ENCODE peak calls at places on chromosomes 13 and 19, in seven cellular contexts. L is colonic mucosa; S is MM.1S; A is upper lobe of left lung; R is A549; D is neural progenitor cell; I is CD4-positive, alpha-beta T cell. N is an unnamed sample.

GRCh38 chr13:77379508-77379907 is 52.6 kb upstream of the MYCBP2 start:
- DNase-seq in L (no peak), S (no peak), A (no peak), R (no peak), D (no peak), I (no peak), N (no peak)

GRCh38 chr19:4971424-4971793 is 2.5 kb downstream of the KDM4B start:
- DNase-seq in L (peak), S (peak), A (no peak), R (no peak), D (no peak), I (no peak), N (no peak)

GRCh38 chr13:110716235-110716505 is 2.7 kb downstream of the ING1 start:
- DNase-seq in L (peak), S (peak), A (peak), R (no peak), D (peak), I (no peak), N (peak)

GRCh38 chr13:39688699-39689405 is 33.4 kb downstream of the COG6 start:
- DNase-seq in L (no peak), S (no peak), A (no peak), R (no peak), D (no peak), I (no peak), N (no peak)

GRCh38 chr13:30191491-30192100 is 115.8 kb downstream of the KATNAL1 start:
- DNase-seq in L (no peak), S (no peak), A (no peak), R (no peak), D (no peak), I (no peak), N (no peak)

GRCh38 chr19:45863840-45864628 is at the start of gene FOXA3:
- DNase-seq in L (peak), S (peak), A (peak), R (peak), D (peak), I (peak), N (no peak)

GRCh38 chr13:105462981-105463380 is 1072.5 kb downstream of the EFNB2 start:
- DNase-seq in L (no peak), S (no peak), A (no peak), R (no peak), D (no peak), I (no peak), N (no peak)

GRCh38 chr19:44738161-44738535 is 10.4 kb upstream of the BCL3 start:
- DNase-seq in L (no peak), S (no peak), A (no peak), R (no peak), D (no peak), I (no peak), N (no peak)

GRCh38 chr13:113902956-113903355 is 39.1 kb upstream of the GAS6 start:
- DNase-seq in L (no peak), S (peak), A (peak), R (no peak), D (no peak), I (no peak), N (no peak)

DNA sequence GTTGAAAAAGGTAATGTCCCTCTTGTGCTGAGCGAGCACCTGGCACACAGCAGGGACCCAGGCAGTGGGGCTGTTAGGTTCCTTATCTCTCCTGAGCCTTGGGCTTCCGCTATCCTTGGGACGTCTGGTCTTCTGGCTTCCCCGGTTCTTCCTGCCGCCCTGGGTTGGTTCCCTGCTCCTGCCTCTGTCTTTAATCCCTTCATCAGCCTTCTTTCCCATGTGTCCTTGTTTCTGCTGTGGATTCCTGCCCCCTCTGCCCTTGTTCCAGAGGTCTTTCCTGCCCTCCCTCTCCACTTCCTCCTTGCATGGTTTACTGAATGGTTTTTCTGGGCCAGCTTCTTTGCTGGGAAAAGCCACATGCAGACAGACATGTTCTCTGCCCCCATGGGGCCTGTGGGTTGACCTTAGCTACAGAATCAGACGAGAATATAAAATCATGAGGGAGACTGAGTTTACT is 2.6 kb downstream of the EPN1 start:
- DNase-seq in L (no peak), S (no peak), A (no peak), R (no peak), D (no peak), I (no peak), N (peak)
- H3K27ac ChIP-seq in L (peak), S (peak), A (peak), R (no peak), D (no peak), I (no peak), N (peak)

DNA sequence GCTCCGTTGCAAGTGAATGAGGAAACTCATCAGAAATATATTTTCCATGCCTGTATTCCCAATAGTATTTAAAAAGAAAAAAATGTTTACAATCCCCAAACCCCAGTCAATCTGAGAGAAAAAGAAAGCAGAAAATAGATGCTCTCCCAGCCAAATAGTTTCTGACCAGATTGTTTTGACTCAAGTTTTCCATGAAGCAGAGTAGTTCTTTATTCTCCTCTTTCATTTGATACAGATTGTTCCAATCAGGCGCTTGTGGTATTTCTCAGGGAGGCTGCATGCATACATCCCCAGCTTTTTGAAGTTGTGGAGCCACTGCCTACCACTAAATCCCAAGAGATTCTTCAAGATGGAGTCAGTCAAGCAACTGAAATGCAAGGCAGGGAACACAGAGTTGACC is 110.6 kb downstream of the STARD13 start:
- DNase-seq in L (no peak), S (no peak), A (no peak), R (no peak), D (no peak), I (no peak), N (no peak)
- H3K27ac ChIP-seq in L (no peak), S (no peak), A (no peak), R (no peak), D (no peak), I (no peak), N (no peak)

DNA sequence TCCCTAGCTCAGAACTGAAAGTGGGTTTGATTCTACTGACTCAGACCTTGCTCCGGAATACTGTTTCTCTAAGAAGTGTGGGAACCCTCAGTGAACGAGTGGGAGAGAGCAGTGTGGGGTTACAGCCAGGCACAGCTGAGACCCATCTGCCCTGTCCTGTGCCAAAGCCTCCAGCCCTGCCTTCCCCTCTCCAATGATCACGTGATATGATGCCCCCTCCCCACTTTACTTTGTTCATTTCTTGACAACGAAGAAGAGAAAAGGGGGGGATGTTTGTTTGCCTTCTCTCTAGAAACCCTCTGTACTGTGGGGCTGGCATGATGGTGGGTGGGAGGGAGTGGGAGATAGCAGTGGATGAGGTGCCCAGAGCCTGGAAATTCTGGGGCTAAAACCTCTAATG is 96.0 kb downstream of the RNASEH2B start:
- DNase-seq in L (no peak), S (no peak), A (no peak), R (no peak), D (no peak), I (no peak), N (no peak)
- H3K27ac ChIP-seq in L (no peak), S (no peak), A (no peak), R (no peak), D (no peak), I (no peak), N (no peak)

DNA sequence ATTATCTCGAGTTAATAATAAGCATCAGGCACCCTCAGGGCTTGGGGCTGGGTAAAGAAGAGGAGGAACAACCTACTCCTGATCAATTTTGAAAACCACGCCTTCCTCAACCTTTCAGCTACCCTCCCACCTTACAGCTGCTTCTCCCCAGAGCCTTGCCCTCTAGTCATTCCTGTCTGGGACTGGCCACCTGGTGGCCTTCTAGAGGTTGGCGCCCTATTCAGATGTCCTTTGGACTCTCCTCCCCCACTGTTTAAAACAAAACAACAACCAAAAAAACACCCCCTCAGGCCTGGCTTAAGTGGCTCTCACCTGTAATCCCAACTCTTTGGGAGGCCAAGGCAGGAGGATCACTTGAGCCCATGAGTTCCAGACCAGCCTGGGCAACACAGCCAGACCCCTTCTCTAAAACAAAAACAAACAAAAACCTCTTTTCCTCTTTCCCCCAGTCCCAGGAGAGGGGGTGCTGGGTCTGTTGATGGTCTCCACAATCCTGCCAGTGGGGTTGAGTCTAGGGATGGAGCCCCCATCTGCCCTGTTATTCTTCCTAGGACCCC is 62.3 kb downstream of the CCDC70 start:
- DNase-seq in L (no peak), S (no peak), A (no peak), R (peak), D (peak), I (no peak), N (no peak)
- H3K27ac ChIP-seq in L (no peak), S (no peak), A (no peak), R (no peak), D (no peak), I (no peak), N (no peak)

GRCh38 chr19:19354007-19354406 is 33.4 kb downstream of the MAU2 start:
- DNase-seq in L (no peak), S (no peak), A (no peak), R (no peak), D (no peak), I (no peak), N (no peak)

GRCh38 chr19:19356500-19356899 is 35.9 kb downstream of the MAU2 start:
- DNase-seq in L (no peak), S (no peak), A (no peak), R (no peak), D (no peak), I (no peak), N (no peak)

GRCh38 chr19:19356901-19357566 is 36.4 kb downstream of the MAU2 start:
- DNase-seq in L (no peak), S (no peak), A (no peak), R (no peak), D (no peak), I (no peak), N (no peak)

GRCh38 chr19:19354932-19355331 is 34.3 kb downstream of the MAU2 start:
- DNase-seq in L (no peak), S (no peak), A (no peak), R (no peak), D (no peak), I (no peak), N (no peak)

DNA sequence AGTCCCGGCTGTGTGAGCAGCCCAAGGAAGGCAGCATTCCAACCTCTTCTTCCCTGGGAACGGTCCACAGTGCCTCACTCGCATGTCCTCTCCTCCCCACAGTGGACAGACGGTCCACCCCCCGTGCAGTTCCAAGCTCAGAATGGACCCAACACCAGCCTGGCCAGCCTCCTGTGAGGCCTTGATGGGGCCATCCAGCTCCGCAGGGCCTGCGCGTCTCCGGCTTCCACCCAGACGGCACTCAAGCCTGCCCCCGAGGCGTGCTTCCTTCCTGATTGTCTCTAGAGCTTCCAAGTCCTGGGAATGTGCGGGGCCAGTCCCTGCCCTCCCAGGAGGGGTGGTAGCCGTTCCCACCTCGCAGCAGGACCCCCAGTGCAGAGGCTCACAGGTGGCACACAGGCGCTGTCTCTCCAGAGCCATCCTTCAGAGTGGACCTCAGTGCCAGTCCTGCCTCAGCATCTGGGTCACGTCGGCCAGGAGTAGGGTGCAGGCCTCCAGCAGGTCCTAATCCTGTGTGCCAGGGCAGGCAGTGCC is 35.0 kb downstream of the MAU2 start:
- DNase-seq in L (no peak), S (no peak), A (no peak), R (no peak), D (no peak), I (no peak), N (no peak)
- H3K27ac ChIP-seq in L (no peak), S (no peak), A (no peak), R (no peak), D (no peak), I (no peak), N (no peak)

GRCh38 chr13:85228692-85229091 is 570.5 kb downstream of the SLITRK6 start:
- DNase-seq in L (no peak), S (no peak), A (no peak), R (no peak), D (no peak), I (no peak), N (no peak)

GRCh38 chr13:85223883-85224656 is 575.1 kb downstream of the SLITRK6 start:
- DNase-seq in L (no peak), S (no peak), A (no peak), R (no peak), D (no peak), I (no peak), N (no peak)
- H3K27ac ChIP-seq in L (no peak), S (no peak), A (no peak), R (no peak), D (no peak), I (no peak), N (no peak)

GRCh38 chr13:41460930-41461329 is 3.6 kb downstream of the RGCC start:
- DNase-seq in L (no peak), S (no peak), A (no peak), R (no peak), D (no peak), I (no peak), N (no peak)

GRCh38 chr13:41463823-41464602 is 6.7 kb downstream of the RGCC start:
- DNase-seq in L (no peak), S (no peak), A (no peak), R (no peak), D (no peak), I (no peak), N (no peak)

GRCh38 chr13:41461527-41462124 is 4.3 kb downstream of the RGCC start:
- DNase-seq in L (no peak), S (no peak), A (no peak), R (no peak), D (no peak), I (no peak), N (no peak)

GRCh38 chr13:41459754-41460111 is 2.4 kb downstream of the RGCC start:
- DNase-seq in L (no peak), S (no peak), A (no peak), R (no peak), D (no peak), I (no peak), N (no peak)

GRCh38 chr13:41462427-41462826 is 5.1 kb downstream of the RGCC start:
- DNase-seq in L (no peak), S (no peak), A (no peak), R (no peak), D (no peak), I (no peak), N (no peak)
- H3K27ac ChIP-seq in L (no peak), S (no peak), A (peak), R (no peak), D (no peak), I (peak), N (peak)

DNA sequence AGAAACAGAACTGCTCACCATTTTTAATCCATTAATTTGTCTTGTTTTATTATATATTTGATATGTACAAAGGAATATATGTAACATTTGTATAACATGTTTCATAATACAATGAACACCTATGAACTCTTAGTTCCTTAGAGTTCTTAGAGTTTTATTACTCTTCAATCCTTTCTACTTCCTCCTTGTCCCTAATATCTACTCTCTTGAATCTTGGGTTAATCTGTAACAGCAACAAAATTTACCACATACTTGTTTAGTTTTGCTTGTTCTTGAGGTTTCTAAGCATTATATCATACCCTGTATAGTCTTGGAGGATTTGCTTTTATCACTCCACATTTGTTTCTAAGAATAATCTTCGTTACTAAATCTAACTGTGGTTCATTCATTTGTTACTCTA is 151.4 kb downstream of the PDS5B start:
- DNase-seq in L (no peak), S (no peak), A (no peak), R (no peak), D (no peak), I (no peak), N (no peak)
- H3K27ac ChIP-seq in L (peak), S (no peak), A (peak), R (no peak), D (no peak), I (peak), N (peak)

N was measured in lower lobe of right lung.